ENCODE peak calls at places on chromosomes 4 and X, in ten cellular contexts. K is suprapubic skin, L is body of pancreas, C is esophagus muscularis mucosa, R is ovary, X is HCT116, T is sigmoid colon, O is transverse colon, U is uterus, Y is prostate gland. D is an unnamed sample. For H3K27me3 and H3K4me1, the result is how much of the 10 kb centered on the place peaks cover.

GRCh38 chr4:79259242-79259641 is 66.6 kb downstream of the NAA11 start:
- DNase-seq in X (no peak), T (no peak), L (no peak), U (no peak), R (no peak), Y (no peak), C (no peak), K (no peak), O (no peak), D (no peak)

GRCh38 chr4:182189107-182189878 is 53.9 kb upstream of the TENM3 start:
- DNase-seq in K (no peak), O (no peak), X (no peak), L (no peak), Y (no peak), C (no peak), U (peak), T (no peak), R (peak), D (no peak)

GRCh38 chr4:82256718-82257117 is 117.1 kb downstream of the HNRNPD start:
- DNase-seq in Y (no peak), K (no peak), R (no peak), O (no peak), L (no peak), X (no peak), C (no peak), T (no peak), U (no peak), D (no peak)

GRCh38 chr4:134708026-134708425 is 506.4 kb upstream of the PABPC4L start:
- DNase-seq in L (no peak), C (no peak), U (no peak), K (no peak), O (no peak), X (no peak), R (no peak), Y (no peak), T (no peak), D (no peak)

GRCh38 chrX:10832103-10832502 is 211.7 kb upstream of the MID1 start:
- DNase-seq in R (no peak), K (no peak), U (no peak), X (no peak), T (no peak), C (no peak), Y (no peak), L (no peak), O (no peak), D (no peak)

GRCh38 chr4:13178621-13179020 is 305.5 kb downstream of the RAB28 start:
- DNase-seq in Y (no peak), R (no peak), O (no peak), U (no peak), C (no peak), L (no peak), K (no peak), T (no peak), X (no peak), D (no peak)

GRCh38 chrX:77776648-77777047 is 9.4 kb downstream of the ATRX start:
- DNase-seq in R (no peak), O (no peak), Y (no peak), X (no peak), K (no peak), U (no peak), T (no peak), L (no peak), C (no peak), D (no peak)

GRCh38 chr4:114226968-114227760 is 247.7 kb upstream of the ARSJ start:
- DNase-seq in L (no peak), Y (no peak), U (no peak), K (no peak), O (no peak), T (no peak), X (no peak), C (no peak), R (no peak), D (no peak)

GRCh38 chrX:6448003-6448402 is 86.9 kb downstream of the VCX3A start:
- DNase-seq in C (no peak), X (no peak), U (no peak), R (no peak), O (no peak), T (no peak), Y (no peak), K (no peak), L (peak), D (no peak)

GRCh38 chr4:181646864-181647263 is 596.3 kb upstream of the TENM3 start:
- DNase-seq in X (no peak), K (no peak), R (no peak), L (no peak), O (no peak), T (no peak), C (no peak), U (no peak), Y (no peak), D (no peak)

GRCh38 chrX:7318661-7319060 is 170.7 kb upstream of the PUDP start:
- DNase-seq in X (no peak), Y (no peak), U (no peak), O (no peak), L (no peak), C (no peak), K (no peak), R (no peak), T (no peak), D (no peak)

GRCh38 chr4:100379583-100380105 is 138.2 kb downstream of the EMCN start:
- DNase-seq in L (no peak), Y (no peak), T (no peak), X (no peak), K (no peak), R (no peak), U (no peak), C (no peak), O (no peak), D (no peak)

GRCh38 chr4:145840801-145841200 is 97.8 kb downstream of the ZNF827 start:
- DNase-seq in T (no peak), Y (no peak), R (no peak), C (no peak), X (no peak), K (no peak), U (no peak), O (no peak), L (no peak), D (no peak)

GRCh38 chr4:141851246-141851891 is 215.0 kb downstream of the IL15 start:
- DNase-seq in L (no peak), X (no peak), K (no peak), R (no peak), C (no peak), U (no peak), O (no peak), Y (no peak), T (no peak), D (no peak)

GRCh38 chr4:184267673-184268573 is 50.2 kb upstream of the ENPP6 start:
- DNase-seq in L (no peak), C (no peak), R (no peak), X (peak), T (no peak), O (peak), Y (no peak), U (no peak), K (no peak), D (peak)

GRCh38 chr4:20283039-20283438 is 31.3 kb downstream of the SLIT2 start:
- DNase-seq in C (no peak), Y (no peak), K (no peak), T (no peak), O (no peak), U (no peak), X (no peak), L (no peak), R (no peak), D (no peak)

GRCh38 chr4:12852338-12853307 is 631.5 kb downstream of the RAB28 start:
- DNase-seq in R (no peak), C (no peak), L (no peak), Y (peak), T (no peak), X (peak), O (no peak), K (no peak), U (peak), D (no peak)

GRCh38 chr4:569958-570667 is 6.0 kb downstream of the TMEM271 start:
- DNase-seq in L (no peak), R (no peak), X (no peak), U (no peak), Y (no peak), O (no peak), C (no peak), K (no peak), T (no peak), D (no peak)

GRCh38 chr4:184039963-184040383 is 134.9 kb downstream of the STOX2 start:
- DNase-seq in L (no peak), Y (no peak), C (no peak), O (no peak), T (no peak), R (peak), U (no peak), K (no peak), X (no peak), D (no peak)

DNA sequence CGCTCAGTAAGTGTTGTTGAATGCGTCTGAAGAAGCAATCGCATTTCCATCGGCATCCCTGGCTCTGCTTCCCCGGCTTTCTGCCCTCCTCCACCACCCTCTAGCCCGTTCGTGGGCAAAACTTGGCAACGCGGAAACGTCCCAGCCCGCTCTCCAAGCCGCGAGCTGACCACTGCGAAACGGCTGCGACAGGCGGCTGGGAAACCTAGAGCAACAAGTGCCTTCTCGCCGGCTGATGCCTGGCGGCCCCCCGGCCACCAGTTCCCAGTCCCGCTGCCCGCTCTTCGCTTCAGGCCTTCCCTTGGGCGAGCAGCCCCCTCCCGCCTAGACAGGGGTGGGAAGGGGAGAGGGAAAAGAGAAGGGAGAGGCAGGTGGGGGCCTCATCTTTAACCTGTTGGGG is 837 bp downstream of the CITED1 start:
- DNase-seq in L (no peak), T (no peak), O (no peak), U (no peak), X (no peak), K (no peak), Y (no peak), C (no peak), R (no peak), D (peak)
- H3K27me3 ChIP-seq in L (under half), T (half or more), O (under half), U (under half), X (under half), K (under half), Y (under half), C (under half), R (under half), D (under half)

GRCh38 chrX:139202742-139203410 is 327.7 kb upstream of the F9 start:
- DNase-seq in X (no peak), K (no peak), R (no peak), C (no peak), L (no peak), T (no peak), Y (no peak), U (no peak), O (no peak), D (no peak)

GRCh38 chrX:139203681-139204575 is 326.6 kb upstream of the F9 start:
- DNase-seq in T (no peak), O (no peak), C (no peak), R (peak), L (peak), K (no peak), Y (peak), U (no peak), X (no peak), D (no peak)

GRCh38 chrX:139204576-139204902 is 326.0 kb upstream of the F9 start:
- DNase-seq in U (no peak), O (no peak), K (no peak), X (no peak), R (no peak), T (no peak), Y (no peak), L (no peak), C (no peak), D (no peak)

GRCh38 chrX:139206914-139207313 is 323.6 kb upstream of the F9 start:
- DNase-seq in L (no peak), C (no peak), K (no peak), O (no peak), R (no peak), X (no peak), Y (no peak), U (no peak), T (no peak), D (no peak)

GRCh38 chrX:139204903-139205667 is 325.5 kb upstream of the F9 start:
- DNase-seq in X (no peak), T (peak), R (peak), O (peak), K (no peak), L (peak), U (peak), Y (peak), C (no peak), D (no peak)
- TF ChIP-seq POLR2A in X (no peak), T (no peak), R (no peak), O (no peak), K (no peak), L (peak), U (no peak), Y (peak), C (peak), D (no peak)

DNA sequence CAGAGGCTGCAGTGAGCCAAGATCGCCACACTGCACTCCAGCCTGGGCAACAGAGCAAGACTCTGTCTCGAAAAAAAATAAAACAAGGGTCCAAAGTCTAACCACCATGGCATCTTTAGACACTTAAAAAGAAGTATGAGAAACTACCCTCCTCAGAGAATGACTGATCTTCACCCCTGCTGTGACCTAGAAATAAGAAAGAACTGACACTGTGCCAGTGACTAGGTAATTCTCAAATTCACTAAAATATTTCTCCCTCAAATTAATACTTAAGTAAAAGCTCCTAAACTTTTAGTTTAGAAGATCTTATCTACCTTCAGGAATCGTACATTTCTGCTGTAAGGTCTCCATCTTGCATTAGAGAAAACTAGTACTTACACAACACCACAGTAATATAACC is 80.3 kb downstream of the AFAP1 start:
- DNase-seq in L (no peak), K (no peak), T (peak), Y (no peak), O (no peak), X (no peak), U (no peak), C (no peak), R (no peak), D (no peak)
- H3K4me1 ChIP-seq in L (under half), K (under half), T (under half), Y (under half), O (under half), X (under half), U (under half), C (half or more), R (under half), D (under half)

DNA sequence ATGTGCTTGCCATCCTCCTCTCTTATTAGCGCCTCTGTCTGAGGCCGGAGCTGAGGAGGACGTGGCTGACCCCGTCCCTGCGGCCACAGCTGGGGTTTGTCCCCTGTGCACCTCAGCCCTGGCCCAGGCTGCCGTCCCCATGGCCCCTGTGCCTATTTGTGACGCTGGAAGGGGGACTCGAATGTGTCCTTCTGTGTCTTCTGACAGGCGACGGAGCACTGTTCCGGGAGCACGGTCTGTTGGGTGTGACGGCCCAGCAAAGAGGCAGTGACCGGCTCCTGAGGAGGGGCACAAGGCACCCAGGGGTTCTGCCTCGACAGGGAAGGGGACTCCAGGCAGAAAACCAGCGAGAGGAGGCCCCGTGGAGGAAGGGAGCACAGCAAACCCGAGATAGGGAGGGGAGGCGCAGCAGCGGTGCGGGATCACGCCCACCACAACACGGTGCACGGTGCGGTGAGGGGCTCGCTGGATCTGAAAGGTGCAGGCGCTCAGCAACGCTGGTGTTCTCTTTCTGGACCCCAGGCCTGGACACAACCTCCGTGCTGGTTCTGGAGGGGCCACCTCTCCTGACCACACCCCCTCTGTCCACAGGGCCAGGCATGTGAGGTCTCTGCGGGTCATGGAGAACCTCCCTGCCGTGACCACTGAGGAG is 5.6 kb downstream of the SH3TC1 start:
- DNase-seq in U (no peak), O (no peak), Y (no peak), T (no peak), K (no peak), R (no peak), C (no peak), X (no peak), L (no peak), D (no peak)
- H3K27me3 ChIP-seq in U (under half), O (under half), Y (under half), T (under half), K (under half), R (under half), C (under half), X (under half), L (under half), D (under half)

DNA sequence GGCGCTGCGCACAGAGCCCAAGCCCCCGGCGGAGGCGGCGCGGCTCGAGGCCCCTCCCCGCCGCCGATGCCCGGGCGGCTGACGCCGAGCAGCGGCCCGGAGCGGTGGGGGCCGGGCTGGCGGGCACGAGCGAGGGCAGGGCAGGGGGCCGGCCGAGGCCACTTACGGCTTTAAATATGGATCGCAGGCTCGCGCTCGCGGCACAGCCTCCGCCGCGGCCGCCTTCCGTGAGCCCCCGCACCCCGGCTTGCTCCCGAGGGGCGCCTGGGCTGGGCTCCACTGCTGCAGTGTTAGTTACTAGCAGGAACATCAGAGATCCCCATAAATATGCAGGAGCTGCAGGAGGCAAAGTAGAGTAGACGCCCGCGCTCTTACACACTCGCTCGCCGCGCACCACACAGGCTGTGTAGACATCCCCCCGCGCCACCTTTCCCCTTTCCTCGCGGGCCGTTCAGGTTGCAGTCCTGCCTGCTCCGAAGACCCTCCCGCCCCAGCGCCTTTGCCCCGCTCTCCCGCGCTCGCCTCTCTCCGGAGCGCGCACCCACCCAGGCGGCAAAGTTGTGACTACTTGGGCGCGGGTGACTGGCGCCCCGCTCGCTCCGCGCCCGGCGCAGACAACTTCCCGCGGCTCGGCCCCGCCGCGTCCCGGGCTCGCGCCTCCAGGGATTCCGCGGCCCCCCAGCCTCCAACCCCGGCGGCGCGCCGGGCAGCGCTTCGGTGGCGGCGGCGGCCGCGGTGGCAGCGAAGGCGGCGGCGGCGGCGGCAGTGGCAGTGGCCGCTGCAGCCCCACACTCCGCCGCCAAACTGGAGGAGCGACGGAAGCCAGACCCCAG is 152.0 kb upstream of the SLC4A4 start:
- DNase-seq in X (no peak), U (no peak), T (peak), L (peak), C (no peak), K (no peak), R (peak), Y (peak), O (peak), D (no peak)
- TF ChIP-seq POLR2A in X (no peak), U (peak), T (no peak), L (peak), C (no peak), K (no peak), R (no peak), Y (peak), O (peak), D (no peak)